ENCODE peak calls at places on chromosomes 5 and 9, in seven cellular contexts. A, H, Q, L, T, E and X are unnamed samples.

GRCh38 chr9:128033609-128034008 is 33.5 kb downstream of the NAIF1 start:
- DNase-seq in A (no peak), H (no peak), Q (no peak), L (no peak), T (no peak), E (no peak), X (no peak)

GRCh38 chr5:156835905-156836304 is 14.2 kb upstream of the PPP1R2B start:
- DNase-seq in A (no peak), H (no peak), Q (no peak), L (no peak), T (no peak), E (no peak), X (no peak)

GRCh38 chr5:9546973-9547947 is 1.4 kb upstream of the SEMA5A start:
- DNase-seq in A (no peak), H (no peak), Q (peak), L (no peak), T (peak), E (peak), X (no peak)

GRCh38 chr5:163104496-163104895 is 332.9 kb upstream of the CCNG1 start:
- DNase-seq in A (no peak), H (no peak), Q (no peak), L (no peak), T (no peak), E (no peak), X (peak)

GRCh38 chr5:111553889-111554288 is 41.6 kb upstream of the STARD4 start:
- DNase-seq in A (no peak), H (no peak), Q (no peak), L (no peak), T (no peak), E (no peak), X (no peak)

GRCh38 chr5:180599981-180600553 is 8.8 kb upstream of the SCGB3A1 start:
- DNase-seq in A (no peak), H (peak), Q (no peak), L (peak), T (no peak), E (no peak), X (no peak)

GRCh38 chr9:36942891-36943290 is 91.2 kb downstream of the PAX5 start:
- DNase-seq in A (no peak), H (no peak), Q (no peak), L (no peak), T (no peak), E (no peak), X (no peak)

GRCh38 chr5:113524927-113525326 is 11.4 kb downstream of the YTHDC2 start:
- DNase-seq in A (no peak), H (no peak), Q (no peak), L (no peak), T (no peak), E (no peak), X (no peak)

GRCh38 chr5:157744055-157745011 is 821 bp downstream of the LSM11 start:
- DNase-seq in A (no peak), H (peak), Q (no peak), L (no peak), T (no peak), E (no peak), X (peak)

GRCh38 chr5:7410936-7411511 is 15.1 kb downstream of the ADCY2 start:
- DNase-seq in A (no peak), H (no peak), Q (no peak), L (no peak), T (no peak), E (no peak), X (no peak)

GRCh38 chr5:54457094-54457531 is 1.6 kb downstream of the HSPB3 start:
- DNase-seq in A (peak), H (peak), Q (peak), L (no peak), T (no peak), E (peak), X (peak)

DNA sequence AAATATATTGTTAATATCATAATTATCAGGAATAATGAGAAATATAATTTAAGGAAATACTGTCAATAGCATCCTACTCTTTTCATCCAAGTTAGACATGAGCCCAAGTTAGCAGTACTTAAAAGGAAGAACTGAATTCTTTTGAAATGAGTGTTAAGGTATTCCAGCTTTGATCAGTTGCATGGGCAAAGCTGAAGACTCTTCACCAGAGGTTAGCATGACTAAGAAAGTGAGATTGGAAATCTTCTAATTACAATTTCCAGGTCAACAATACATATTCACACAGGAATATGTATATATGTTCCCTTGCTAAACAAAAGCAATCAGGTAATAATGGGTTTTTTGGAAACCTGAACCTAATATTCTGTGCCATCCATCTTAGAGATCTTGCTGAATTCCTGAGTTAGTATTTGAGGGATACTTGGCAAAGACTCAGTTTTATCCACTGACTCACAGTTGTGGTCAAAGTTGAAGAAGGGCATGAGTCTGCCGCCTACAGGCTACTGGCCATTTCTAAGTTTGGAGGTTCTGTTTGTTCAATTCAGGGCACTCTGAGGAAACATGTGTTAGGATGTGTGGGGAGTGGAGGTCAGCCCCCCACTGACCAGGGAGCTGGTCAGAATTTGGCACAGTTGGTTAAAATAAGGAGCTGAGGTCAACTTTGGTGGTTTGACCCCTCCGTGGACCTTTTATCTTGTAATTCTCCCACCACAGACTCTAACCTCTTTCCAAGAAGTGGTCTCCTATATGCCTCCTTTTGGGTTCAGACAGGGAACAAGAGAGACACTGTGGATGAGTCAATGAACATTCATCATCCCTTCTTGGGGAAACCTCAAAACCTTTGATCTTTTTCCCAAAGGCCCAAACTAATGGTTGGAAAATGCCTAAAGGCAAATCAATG is 118.3 kb downstream of the PIK3R1 start:
- DNase-seq in A (peak), H (no peak), Q (peak), L (no peak), T (no peak), E (peak), X (peak)
- TF ChIP-seq CTCF in A (peak), H (no peak), Q (peak), L (no peak), T (peak), E (peak), X (peak)

GRCh38 chr5:15995206-15996052 is 184.2 kb downstream of the MARCHF11 start:
- DNase-seq in A (no peak), H (no peak), Q (peak), L (no peak), T (no peak), E (peak), X (peak)

GRCh38 chr5:15992918-15993317 is 186.7 kb downstream of the MARCHF11 start:
- DNase-seq in A (no peak), H (no peak), Q (peak), L (no peak), T (no peak), E (peak), X (peak)

GRCh38 chr5:15993334-15993733 is 186.3 kb downstream of the MARCHF11 start:
- DNase-seq in A (no peak), H (no peak), Q (peak), L (no peak), T (no peak), E (peak), X (peak)

GRCh38 chr5:15991586-15991985 is 188.0 kb downstream of the MARCHF11 start:
- DNase-seq in A (no peak), H (no peak), Q (no peak), L (no peak), T (no peak), E (no peak), X (no peak)

DNA sequence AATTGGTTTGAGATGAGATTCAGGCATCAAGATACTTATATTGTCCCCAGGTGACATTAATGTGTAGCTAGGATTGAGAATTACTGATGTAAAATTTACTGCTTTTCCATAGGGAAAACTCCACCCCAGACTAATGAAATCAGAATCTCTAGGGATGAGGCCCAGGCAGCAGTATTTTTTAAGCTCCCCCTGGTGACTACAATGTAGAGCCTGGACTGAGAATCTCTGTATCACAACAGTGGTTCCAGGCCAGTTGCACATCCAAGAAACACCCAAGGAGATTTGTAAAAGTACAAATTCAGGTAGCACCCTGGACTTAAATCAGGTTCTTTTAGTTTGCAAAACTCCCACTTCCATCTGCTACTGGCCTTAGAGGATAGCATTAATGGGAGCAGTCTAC is 185.7 kb downstream of the MARCHF11 start:
- DNase-seq in A (no peak), H (no peak), Q (peak), L (no peak), T (no peak), E (no peak), X (peak)
- TF ChIP-seq CTCF in A (peak), H (no peak), Q (peak), L (no peak), T (no peak), E (peak), X (no peak)

DNA sequence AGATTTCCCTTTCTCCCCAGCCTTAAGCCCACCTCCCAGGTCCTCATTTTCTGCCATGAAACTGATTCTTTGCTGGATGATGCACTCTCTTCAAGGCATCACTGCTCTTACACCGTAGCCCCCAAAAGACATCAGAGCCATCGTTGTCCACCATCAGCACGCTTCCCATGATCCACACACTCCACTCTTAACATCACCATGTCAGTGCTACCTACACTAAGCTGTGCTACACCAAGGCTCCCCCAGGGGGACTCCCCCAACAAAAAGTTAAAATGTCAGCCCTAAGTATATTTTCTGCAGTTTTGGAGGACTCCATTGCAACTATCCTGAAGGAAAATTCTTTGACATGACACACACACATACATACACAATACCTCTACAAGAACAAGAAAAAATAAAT is 34.1 kb upstream of the KIF2A start:
- DNase-seq in A (no peak), H (no peak), Q (no peak), L (no peak), T (no peak), E (no peak), X (no peak)
- TF ChIP-seq CTCF in A (no peak), H (no peak), Q (peak), L (no peak), T (no peak), E (no peak), X (no peak)

DNA sequence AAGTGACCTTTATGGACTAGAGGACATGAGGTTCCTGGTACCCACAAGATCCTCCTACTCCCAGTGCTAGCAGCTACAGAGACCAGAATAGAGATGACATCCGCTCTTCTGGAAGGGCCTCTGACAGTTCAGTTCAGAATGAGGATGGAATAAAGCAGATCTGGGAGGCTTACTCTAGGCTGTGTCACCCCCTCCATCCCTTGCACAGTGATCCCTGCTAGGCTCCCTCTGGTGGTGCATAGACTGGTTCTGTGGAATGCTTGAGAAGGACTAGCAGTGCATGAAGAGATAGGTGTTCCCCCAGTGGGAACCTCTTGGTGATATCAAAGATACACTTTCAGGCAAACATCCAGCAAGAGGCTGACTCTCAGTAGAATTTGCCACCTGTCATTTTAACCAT is 83.0 kb downstream of the NPR3 start:
- DNase-seq in A (no peak), H (no peak), Q (peak), L (no peak), T (no peak), E (peak), X (peak)
- TF ChIP-seq CTCF in A (peak), H (no peak), Q (peak), L (peak), T (peak), E (peak), X (no peak)

GRCh38 chr5:151661096-151661495 is 25.6 kb downstream of the SPARC start:
- DNase-seq in A (no peak), H (no peak), Q (no peak), L (no peak), T (no peak), E (no peak), X (no peak)

GRCh38 chr5:151660616-151661015 is 26.1 kb downstream of the SPARC start:
- DNase-seq in A (peak), H (no peak), Q (peak), L (no peak), T (no peak), E (peak), X (peak)

GRCh38 chr5:151656311-151656710 is 30.4 kb downstream of the SPARC start:
- DNase-seq in A (no peak), H (no peak), Q (no peak), L (no peak), T (no peak), E (no peak), X (no peak)

GRCh38 chr5:151657105-151657504 is 29.6 kb downstream of the SPARC start:
- DNase-seq in A (no peak), H (no peak), Q (no peak), L (no peak), T (no peak), E (no peak), X (no peak)

GRCh38 chr5:151659001-151659754 is 27.5 kb downstream of the SPARC start:
- DNase-seq in A (no peak), H (peak), Q (peak), L (peak), T (no peak), E (peak), X (peak)
- TF ChIP-seq CTCF in A (peak), H (peak), Q (peak), L (peak), T (peak), E (peak), X (peak)

DNA sequence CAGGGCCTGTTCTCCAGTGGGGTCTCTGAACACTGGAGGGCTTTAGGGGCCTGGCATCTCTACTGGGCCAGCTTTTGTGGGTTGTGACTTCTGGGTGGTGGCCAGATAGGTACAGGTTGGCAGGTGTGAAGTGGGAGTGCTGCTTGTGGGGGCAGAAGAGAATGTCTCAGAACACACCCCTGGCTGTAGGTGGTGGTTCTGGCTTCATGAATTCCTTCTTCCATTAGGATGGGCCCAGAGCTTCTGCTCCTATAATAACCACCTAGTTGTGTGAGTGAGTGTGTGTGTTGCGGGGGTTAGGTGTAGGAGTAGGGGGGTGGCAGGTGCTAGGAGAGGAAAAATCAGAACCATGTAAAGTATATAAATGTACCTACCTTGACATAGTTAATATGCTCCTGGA is 1.6 kb downstream of the PDZD2 start:
- DNase-seq in A (no peak), H (no peak), Q (no peak), L (no peak), T (no peak), E (no peak), X (no peak)
- TF ChIP-seq CTCF in A (no peak), H (no peak), Q (no peak), L (no peak), T (no peak), E (no peak), X (no peak)

DNA sequence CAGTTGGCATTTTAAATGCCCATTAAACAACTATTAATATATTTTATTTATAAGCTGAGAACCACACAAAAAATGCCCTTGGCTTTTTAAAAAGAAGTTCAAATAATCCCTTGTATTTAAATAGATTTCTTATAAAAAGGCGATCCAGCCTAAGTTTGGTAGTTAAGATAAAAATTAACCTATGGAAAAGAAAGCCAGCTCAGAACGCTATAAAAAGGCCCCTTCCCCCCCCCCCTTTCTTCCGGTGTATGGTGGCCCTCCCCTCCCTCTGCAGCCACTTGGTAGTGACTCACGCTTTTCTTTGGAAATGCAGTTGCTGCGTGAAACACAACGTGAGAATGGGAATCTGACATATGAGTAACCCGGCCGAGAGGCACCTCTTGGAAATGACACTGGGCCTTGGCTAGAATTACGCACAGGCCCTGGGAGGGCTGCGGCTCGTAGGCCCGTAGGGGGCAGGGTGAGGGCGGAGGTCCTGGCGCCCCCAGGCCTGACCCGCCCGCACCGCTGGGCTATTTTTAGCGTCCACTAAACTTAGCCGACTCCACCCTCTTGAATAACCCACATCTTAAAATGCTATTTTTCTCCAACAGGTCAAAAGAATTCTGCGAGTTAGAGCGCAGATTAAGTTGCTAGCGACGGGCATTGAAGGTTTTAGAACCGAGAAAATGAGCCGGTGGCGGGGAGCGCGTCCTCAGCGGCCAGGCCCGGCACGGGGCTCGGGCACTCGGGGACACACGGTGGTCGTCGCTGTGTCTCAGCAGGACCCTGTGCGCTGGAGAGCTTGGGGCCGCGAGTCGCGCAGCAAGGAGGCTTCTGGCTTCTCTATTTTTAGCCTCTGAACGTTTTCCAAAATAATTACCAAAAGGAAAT is 168.7 kb downstream of the AUH start:
- DNase-seq in A (peak), H (peak), Q (peak), L (peak), T (no peak), E (peak), X (peak)
- TF ChIP-seq CTCF in A (peak), H (no peak), Q (peak), L (peak), T (peak), E (no peak), X (no peak)

GRCh38 chr5:78509884-78510769 is 138.4 kb downstream of the LHFPL2 start:
- DNase-seq in A (no peak), H (peak), Q (no peak), L (peak), T (no peak), E (no peak), X (no peak)
- TF ChIP-seq CTCF in A (peak), H (peak), Q (peak), L (no peak), T (peak), E (no peak), X (no peak)

GRCh38 chr9:34139477-34140146 is 13.1 kb upstream of the DCAF12 start:
- DNase-seq in A (peak), H (no peak), Q (peak), L (peak), T (no peak), E (peak), X (peak)
- TF ChIP-seq CTCF in A (peak), H (peak), Q (peak), L (peak), T (peak), E (peak), X (peak)

DNA sequence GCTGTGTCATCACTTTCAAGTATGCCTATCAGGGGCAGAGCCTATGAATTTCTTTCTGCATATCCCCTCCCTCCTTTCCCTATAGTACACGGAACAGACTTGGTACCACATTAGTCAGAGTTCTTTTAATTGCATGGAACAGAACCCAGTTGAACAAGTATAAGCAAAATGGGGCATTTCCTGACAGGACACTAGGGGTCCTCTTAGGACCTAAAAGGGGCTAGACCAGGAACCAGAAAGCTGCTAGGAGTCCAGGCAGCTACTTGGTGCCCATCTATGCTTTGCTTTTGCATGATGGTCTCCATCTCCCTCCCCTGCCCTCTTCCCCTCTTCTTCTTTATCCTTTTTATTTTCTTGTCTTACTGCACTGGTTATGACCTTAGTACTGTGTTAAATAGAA is 5.9 kb downstream of the BSPRY start:
- DNase-seq in A (no peak), H (no peak), Q (peak), L (no peak), T (no peak), E (peak), X (peak)
- TF ChIP-seq CTCF in A (peak), H (no peak), Q (peak), L (no peak), T (no peak), E (no peak), X (no peak)